ENCODE peak calls at places on chromosomes 12 and 14, in nine cellular contexts. F is HFFc6, U is neural crest cell, S is AG09309, R is AG04450, T is GM13977, C is WTC11, E is HCT116, O is dorsolateral prefrontal cortex. G is an unnamed sample.

GRCh38 chr12:124497658-124498057 is 69.8 kb downstream of the NCOR2 start:
- DNase-seq in U (no peak), R (peak), O (peak), C (no peak), T (peak), F (peak), E (no peak), S (no peak), G (no peak)

GRCh38 chr12:119594399-119594730 is 791 bp downstream of the TMEM233 start:
- DNase-seq in E (no peak), F (no peak), U (no peak), R (no peak), C (peak), T (no peak), O (no peak), S (no peak), G (peak)

GRCh38 chr14:50040401-50040775 is 76.0 kb downstream of the VCPKMT start:
- DNase-seq in O (no peak), U (no peak), S (no peak), C (no peak), R (peak), E (no peak), T (no peak), F (peak), G (no peak)

GRCh38 chr12:118102070-118102469 is 1.7 kb downstream of the VSIG10 start:
- DNase-seq in S (no peak), C (no peak), T (no peak), U (no peak), O (no peak), E (peak), R (no peak), F (peak), G (no peak)

GRCh38 chr14:58464652-58465051 is 37.1 kb downstream of the KIAA0586 start:
- DNase-seq in F (no peak), R (no peak), C (no peak), U (no peak), E (no peak), S (no peak), T (no peak), O (no peak), G (no peak)

GRCh38 chr14:33848706-33849454 is 102.0 kb downstream of the EGLN3 start:
- DNase-seq in E (peak), T (no peak), U (peak), O (peak), F (peak), S (no peak), R (no peak), C (peak), G (peak)

GRCh38 chr12:33795536-33795935 is 226.8 kb upstream of the ALG10 start:
- DNase-seq in S (no peak), U (no peak), E (no peak), O (no peak), C (no peak), F (no peak), T (no peak), R (no peak), G (no peak)

GRCh38 chr12:25320123-25321006 is 69.6 kb upstream of the KRAS start:
- DNase-seq in O (no peak), R (no peak), S (no peak), C (no peak), E (no peak), F (no peak), T (peak), U (no peak), G (no peak)

GRCh38 chr12:46402451-46402850 is 29.9 kb upstream of the SLC38A2 start:
- DNase-seq in U (no peak), R (no peak), E (no peak), F (peak), O (no peak), S (peak), T (no peak), C (no peak), G (no peak)

GRCh38 chr12:69388371-69388770 is 28.8 kb downstream of the YEATS4 start:
- DNase-seq in S (peak), F (peak), T (peak), O (no peak), E (peak), R (peak), C (no peak), U (no peak), G (no peak)

GRCh38 chr12:47636908-47637780 is 68.7 kb downstream of the RPAP3 start:
- DNase-seq in T (no peak), F (peak), S (no peak), E (peak), C (peak), O (no peak), U (peak), R (no peak), G (peak)

GRCh38 chr14:24398943-24399801 is at the start of gene NYNRIN:
- DNase-seq in U (peak), C (peak), S (no peak), E (no peak), R (no peak), F (no peak), O (no peak), T (no peak), G (peak)

GRCh38 chr14:65993996-65994395 is 492.2 kb upstream of the CCDC196 start:
- DNase-seq in U (no peak), C (no peak), R (no peak), T (no peak), E (no peak), O (no peak), F (no peak), S (no peak), G (no peak)

GRCh38 chr12:14958361-14959125 is 2.9 kb downstream of the ARHGDIB start:
- DNase-seq in F (no peak), O (no peak), E (no peak), U (no peak), C (no peak), T (no peak), R (no peak), S (no peak), G (no peak)

GRCh38 chr12:66695130-66695529 is 16.3 kb upstream of the GRIP1 start:
- DNase-seq in O (no peak), F (no peak), R (no peak), C (no peak), E (no peak), T (no peak), U (no peak), S (no peak), G (no peak)

GRCh38 chr14:90758959-90759358 is 57.3 kb downstream of the TTC7B start:
- DNase-seq in F (no peak), R (no peak), S (no peak), E (no peak), O (peak), U (no peak), C (no peak), T (no peak), G (no peak)

GRCh38 chr14:36254020-36254614 is 66.3 kb downstream of the MBIP start:
- DNase-seq in R (no peak), C (no peak), U (no peak), O (no peak), S (no peak), T (no peak), E (no peak), F (peak), G (no peak)

GRCh38 chr12:53051881-53052412 is 2.1 kb downstream of the TNS2 start:
- DNase-seq in R (no peak), C (no peak), O (no peak), S (no peak), F (no peak), E (no peak), U (no peak), T (no peak), G (no peak)

GRCh38 chr12:53049582-53050318 is at the start of gene TNS2:
- DNase-seq in C (peak), F (no peak), R (no peak), T (no peak), U (no peak), E (no peak), O (no peak), S (no peak), G (peak)

GRCh38 chr12:53050426-53051057 is 677 bp downstream of the TNS2 start:
- DNase-seq in F (no peak), E (no peak), S (no peak), T (no peak), C (no peak), U (no peak), O (no peak), R (no peak), G (no peak)

GRCh38 chr12:53052419-53053222 is 2.8 kb downstream of the TNS2 start:
- DNase-seq in S (no peak), U (no peak), T (no peak), R (no peak), C (no peak), F (peak), O (peak), E (no peak), G (no peak)

DNA sequence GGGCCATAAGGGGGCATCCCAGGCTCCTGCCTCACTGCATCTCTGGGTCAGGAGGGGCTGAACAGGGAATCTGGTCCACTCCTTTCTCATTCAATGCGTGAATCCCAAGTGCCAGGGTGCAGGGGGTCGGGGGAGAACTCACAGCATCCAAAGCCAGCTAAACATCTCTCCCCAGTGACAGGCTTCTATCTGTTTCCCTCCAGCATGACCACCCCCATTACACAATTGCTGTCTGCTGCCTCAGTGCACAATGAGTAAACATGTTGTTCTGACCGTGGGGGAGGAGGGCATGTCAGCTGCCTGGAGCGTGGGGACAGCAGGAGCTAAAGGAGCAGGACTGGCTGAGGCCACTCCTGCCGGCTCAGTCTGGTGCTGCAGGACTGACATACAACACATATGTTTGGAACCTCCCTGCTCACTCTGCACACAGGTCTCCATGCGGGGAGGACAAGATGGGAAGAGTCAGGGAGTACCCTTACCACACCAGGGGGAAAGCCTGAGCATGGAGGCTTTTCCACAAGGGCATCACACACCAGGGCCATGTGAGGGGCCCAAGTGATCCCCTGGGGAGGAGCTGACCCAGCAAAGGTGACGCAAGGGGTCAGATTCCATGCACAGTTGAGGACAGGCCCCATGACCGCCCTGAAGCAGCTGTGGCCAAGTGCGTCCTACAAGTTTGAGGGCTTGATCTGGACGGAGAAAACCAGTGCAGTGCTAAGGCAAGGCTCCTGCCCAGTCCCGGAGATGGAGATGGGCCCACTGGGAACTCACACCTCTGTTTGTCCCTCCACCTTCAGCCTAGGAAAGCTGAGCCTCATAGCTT is 1.4 kb downstream of the TNS2 start:
- DNase-seq in R (no peak), S (no peak), C (no peak), U (no peak), F (peak), T (no peak), O (peak), E (no peak), G (peak)
- TF ChIP-seq CTCF in R (peak), S (no peak), C (no peak), U (no peak), F (peak), T (no peak), O (peak), E (no peak), G (no peak)

DNA sequence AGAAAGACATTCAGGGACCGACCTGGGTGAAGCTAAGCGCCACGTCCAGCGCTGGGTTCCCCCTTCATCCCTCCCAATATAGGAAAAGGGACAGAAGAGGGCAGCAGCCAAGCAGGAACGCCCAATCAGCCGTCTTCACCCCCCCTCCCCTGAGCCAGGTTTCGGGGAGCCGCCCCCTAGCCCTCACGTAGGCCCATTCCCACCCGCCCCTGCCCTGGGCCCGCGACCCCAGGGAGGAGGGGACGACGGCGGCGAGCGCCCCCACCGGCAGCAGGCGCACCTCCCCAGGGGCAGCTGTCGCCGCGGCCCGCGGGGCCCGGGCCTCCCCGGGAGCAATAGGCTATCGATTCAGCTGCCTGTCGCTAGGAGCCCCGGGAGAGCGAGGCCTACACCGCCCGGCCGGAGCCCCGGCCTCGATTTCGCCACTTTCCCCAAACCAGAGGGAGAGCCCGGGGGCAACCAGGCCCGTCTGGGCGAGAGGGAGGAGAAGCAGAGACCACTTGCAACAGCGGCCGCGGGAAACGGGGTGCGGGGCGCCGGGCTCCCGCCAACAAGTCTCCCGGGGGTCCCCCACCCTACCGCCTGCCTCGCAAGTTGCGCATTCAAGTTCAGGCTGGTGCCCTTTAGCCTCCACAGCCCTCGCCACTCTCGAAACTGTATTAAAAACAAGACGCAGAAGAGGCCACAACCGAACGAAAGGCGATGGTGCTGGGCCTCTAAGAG is 1.3 kb downstream of the DCAF5 start:
- DNase-seq in C (peak), T (peak), O (peak), U (peak), R (no peak), S (no peak), E (peak), F (peak), G (peak)
- TF ChIP-seq CTCF in C (peak), T (peak), O (peak), U (peak), R (peak), S (peak), E (peak), F (peak), G (peak)

GRCh38 chr12:53174881-53175491 is 5.5 kb upstream of the ZNF740 start:
- DNase-seq in O (no peak), R (no peak), E (no peak), F (peak), T (no peak), S (no peak), C (peak), U (no peak), G (no peak)
- TF ChIP-seq CTCF in O (no peak), R (peak), E (peak), F (peak), T (peak), S (peak), C (no peak), U (peak), G (peak)

DNA sequence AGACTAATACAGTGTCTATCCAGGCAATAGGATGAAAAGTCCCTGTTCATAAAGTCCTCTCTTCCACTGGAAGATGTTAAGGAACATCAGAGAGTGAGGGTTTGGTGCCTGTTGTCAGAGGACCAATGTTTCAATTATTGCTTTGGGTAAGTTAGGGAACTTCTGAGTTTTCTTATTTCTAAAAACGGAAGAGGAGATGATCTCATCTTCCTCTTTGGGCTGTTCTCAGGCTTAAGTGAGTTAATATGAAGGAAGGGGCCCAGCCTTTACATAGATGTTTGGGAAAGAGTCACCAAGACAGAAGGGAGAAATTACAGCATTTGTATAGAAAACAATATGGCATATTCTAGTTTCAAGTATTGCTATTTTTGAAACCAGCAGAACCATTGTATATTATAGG is 68.3 kb upstream of the LRIG3 start:
- DNase-seq in F (no peak), R (no peak), U (no peak), S (no peak), C (no peak), E (no peak), O (no peak), T (no peak), G (no peak)
- TF ChIP-seq CTCF in F (no peak), R (no peak), U (no peak), S (no peak), C (no peak), E (no peak), O (no peak), T (no peak), G (no peak)

DNA sequence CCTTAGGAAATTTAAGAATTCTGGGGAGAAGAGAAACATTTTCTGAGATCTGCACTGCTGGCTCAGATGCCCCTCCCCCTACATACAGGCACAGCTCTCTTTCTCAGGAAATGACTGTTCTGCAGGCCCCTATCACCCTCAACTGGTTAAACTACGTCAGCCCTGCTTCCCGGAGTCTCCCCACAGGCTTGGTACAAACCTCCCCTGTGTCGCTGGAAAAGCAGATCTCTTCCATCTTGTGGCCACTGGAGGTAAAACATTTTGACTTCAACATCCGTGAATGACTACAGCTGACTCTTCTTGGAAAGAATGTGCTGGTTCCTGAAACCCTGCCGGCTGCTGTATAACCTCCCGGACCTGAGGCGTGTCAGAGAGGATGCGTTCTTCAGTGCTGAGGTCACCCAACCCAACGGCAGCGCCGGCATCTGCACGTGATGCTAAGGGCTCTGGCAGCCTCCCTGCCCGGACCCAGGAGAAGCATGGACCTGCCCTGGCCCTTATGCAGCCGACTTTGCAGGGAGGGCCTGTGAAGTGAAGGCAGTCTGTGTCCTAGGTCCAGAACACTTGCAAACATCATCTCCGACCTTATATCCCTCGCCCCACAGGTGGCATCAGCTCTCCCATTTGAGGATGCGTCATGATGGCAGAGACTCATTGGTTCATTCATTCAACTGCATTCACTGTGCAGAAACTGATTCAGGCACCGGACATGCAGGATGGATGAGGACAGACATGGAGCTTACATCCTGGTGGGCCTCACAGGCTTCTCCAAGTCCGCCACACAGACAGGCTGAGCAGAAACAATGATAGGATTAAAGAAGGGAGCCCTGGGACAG is 129.2 kb downstream of the GCH1 start:
- DNase-seq in O (no peak), F (peak), S (peak), T (peak), E (peak), R (peak), U (peak), C (peak), G (peak)
- TF ChIP-seq CTCF in O (peak), F (peak), S (peak), T (peak), E (peak), R (peak), U (peak), C (peak), G (peak)

GRCh38 chr12:53098982-53099651 is 1.6 kb downstream of the IGFBP6 start:
- DNase-seq in S (peak), T (peak), R (peak), E (peak), U (peak), C (peak), O (peak), F (peak), G (peak)
- TF ChIP-seq CTCF in S (peak), T (peak), R (peak), E (peak), U (peak), C (peak), O (peak), F (peak), G (peak)

G was measured in glutamatergic neuron.